ENCODE peak calls at places on chromosome 9, in eight cellular contexts. T is AG04450; V is stimulated activated CD4-positive, alpha-beta T cell treated with anti-CD3 and anti-CD28 coated beads, Interleukin-1b, Interleukin-23, amount 100 ng/mL, for 24 hours; A is D341Med; G is activated CD4-positive, alpha-beta T cell treated with anti-CD3 and anti-CD28 coated beads, Interleukin-2, amount 10 ng/mL, durations not matched to agents 7 days and 5 days; M is stimulated activated naive CD4-positive, alpha-beta T cell; O is naive thymus-derived CD8-positive, alpha-beta T cell; J is astrocyte of the cerebellum. U is an unnamed sample.

GRCh38 chr9:83062653-83063527 is at the start of gene RASEF:
- DNase-seq in T (no peak), V (no peak), A (peak), G (no peak), M (no peak), O (no peak), J (no peak), U (no peak)

GRCh38 chr9:92180669-92181181 is 65.5 kb upstream of the SPTLC1 start:
- DNase-seq in T (peak), V (no peak), A (no peak), G (no peak), M (no peak), O (no peak), J (no peak), U (no peak)

GRCh38 chr9:97990259-97990658 is 7.1 kb downstream of the ANP32B start:
- DNase-seq in T (peak), V (no peak), A (no peak), G (no peak), M (no peak), O (no peak), J (peak), U (no peak)

GRCh38 chr9:128548876-128549275 is 3.5 kb upstream of the SPTAN1 start:
- DNase-seq in T (no peak), V (no peak), A (no peak), G (no peak), M (no peak), O (no peak), J (no peak), U (no peak)

GRCh38 chr9:130805510-130806387 is 29.3 kb upstream of the ABL1 start:
- DNase-seq in T (no peak), V (no peak), A (no peak), G (no peak), M (no peak), O (no peak), J (no peak), U (no peak)

GRCh38 chr9:112378441-112379176 is 1.3 kb upstream of the HSDL2 start:
- DNase-seq in T (no peak), V (no peak), A (no peak), G (peak), M (no peak), O (no peak), J (no peak), U (no peak)

GRCh38 chr9:71768388-71769174 is at the start of gene CEMIP2:
- DNase-seq in T (peak), V (peak), A (peak), G (peak), M (peak), O (peak), J (peak), U (peak)

GRCh38 chr9:111605041-111605559 is 5.7 kb upstream of the PTGR1 start:
- DNase-seq in T (no peak), V (no peak), A (no peak), G (no peak), M (no peak), O (no peak), J (no peak), U (no peak)

GRCh38 chr9:97889941-97890557 is 32.3 kb downstream of the TRMO start:
- DNase-seq in T (no peak), V (peak), A (peak), G (peak), M (peak), O (peak), J (no peak), U (peak)

GRCh38 chr9:127202461-127203139 is 62.0 kb upstream of the GARNL3 start:
- DNase-seq in T (no peak), V (no peak), A (no peak), G (no peak), M (no peak), O (no peak), J (no peak), U (no peak)

GRCh38 chr9:112796485-112796884 is 45.9 kb downstream of the SNX30 start:
- DNase-seq in T (no peak), V (no peak), A (no peak), G (no peak), M (no peak), O (no peak), J (no peak), U (no peak)

GRCh38 chr9:2729003-2729402 is 11.7 kb downstream of the KCNV2 start:
- DNase-seq in T (no peak), V (no peak), A (no peak), G (no peak), M (no peak), O (no peak), J (peak), U (no peak)

U was measured in CD4-positive, CD25-positive, alpha-beta regulatory T cell.